ENCODE peak calls at places on chromosomes 12 and 14, in ten cellular contexts. One of them, this sample, is unnamed.

GRCh38 chr14:54200726-54201125 is 196.1 kb upstream of the CDKN3 start:
- DNase-seq in stimulated activated naive CD8-positive, alpha-beta T cell treated with anti-CD3 and anti-CD28 coated beads, Interleukin-15, amount 100 ng/mL, for 72 hours: no peak
- DNase-seq in endothelial cell: no peak
- DNase-seq in psoas muscle: no peak
- DNase-seq in CD8-positive, alpha-beta memory T cell: no peak
- DNase-seq in AG20443: peak
- DNase-seq in left ventricle myocardium inferior: no peak
- DNase-seq in activated T-helper 1 cell treated with anti-CD3 and anti-CD28 coated beads, Interleukin-2, amount 50 U/mL, for 16 hours: no peak
- DNase-seq in ovary: no peak
- DNase-seq in coronary artery: no peak
- DNase-seq in this sample: no peak

GRCh38 chr12:89345830-89346740 is 6.2 kb downstream of the DUSP6 start:
- DNase-seq in stimulated activated naive CD8-positive, alpha-beta T cell treated with anti-CD3 and anti-CD28 coated beads, Interleukin-15, amount 100 ng/mL, for 72 hours: peak
- DNase-seq in endothelial cell: peak
- DNase-seq in psoas muscle: peak
- DNase-seq in CD8-positive, alpha-beta memory T cell: peak
- DNase-seq in AG20443: peak
- DNase-seq in left ventricle myocardium inferior: peak
- DNase-seq in activated T-helper 1 cell treated with anti-CD3 and anti-CD28 coated beads, Interleukin-2, amount 50 U/mL, for 16 hours: no peak
- DNase-seq in ovary: no peak
- DNase-seq in coronary artery: no peak
- DNase-seq in this sample: peak

GRCh38 chr14:88698651-88699050 is 94.1 kb downstream of the EML5 start:
- DNase-seq in stimulated activated naive CD8-positive, alpha-beta T cell treated with anti-CD3 and anti-CD28 coated beads, Interleukin-15, amount 100 ng/mL, for 72 hours: no peak
- DNase-seq in endothelial cell: no peak
- DNase-seq in psoas muscle: no peak
- DNase-seq in CD8-positive, alpha-beta memory T cell: no peak
- DNase-seq in AG20443: no peak
- DNase-seq in left ventricle myocardium inferior: no peak
- DNase-seq in activated T-helper 1 cell treated with anti-CD3 and anti-CD28 coated beads, Interleukin-2, amount 50 U/mL, for 16 hours: no peak
- DNase-seq in ovary: no peak
- DNase-seq in coronary artery: no peak
- DNase-seq in this sample: no peak

GRCh38 chr14:90583427-90583826 is 186.6 kb downstream of the CALM1 start:
- DNase-seq in stimulated activated naive CD8-positive, alpha-beta T cell treated with anti-CD3 and anti-CD28 coated beads, Interleukin-15, amount 100 ng/mL, for 72 hours: no peak
- DNase-seq in endothelial cell: no peak
- DNase-seq in psoas muscle: no peak
- DNase-seq in CD8-positive, alpha-beta memory T cell: no peak
- DNase-seq in AG20443: no peak
- DNase-seq in left ventricle myocardium inferior: peak
- DNase-seq in activated T-helper 1 cell treated with anti-CD3 and anti-CD28 coated beads, Interleukin-2, amount 50 U/mL, for 16 hours: no peak
- DNase-seq in ovary: no peak
- DNase-seq in coronary artery: no peak
- DNase-seq in this sample: no peak

GRCh38 chr12:100401660-100402059 is 44.8 kb downstream of the SLC17A8 start:
- DNase-seq in stimulated activated naive CD8-positive, alpha-beta T cell treated with anti-CD3 and anti-CD28 coated beads, Interleukin-15, amount 100 ng/mL, for 72 hours: no peak
- DNase-seq in endothelial cell: no peak
- DNase-seq in psoas muscle: no peak
- DNase-seq in CD8-positive, alpha-beta memory T cell: no peak
- DNase-seq in AG20443: peak
- DNase-seq in left ventricle myocardium inferior: no peak
- DNase-seq in activated T-helper 1 cell treated with anti-CD3 and anti-CD28 coated beads, Interleukin-2, amount 50 U/mL, for 16 hours: no peak
- DNase-seq in ovary: no peak
- DNase-seq in coronary artery: no peak
- DNase-seq in this sample: no peak

GRCh38 chr12:100720016-100720654 is 74.4 kb upstream of the ANO4 start:
- DNase-seq in stimulated activated naive CD8-positive, alpha-beta T cell treated with anti-CD3 and anti-CD28 coated beads, Interleukin-15, amount 100 ng/mL, for 72 hours: no peak
- DNase-seq in endothelial cell: no peak
- DNase-seq in psoas muscle: no peak
- DNase-seq in CD8-positive, alpha-beta memory T cell: no peak
- DNase-seq in AG20443: no peak
- DNase-seq in left ventricle myocardium inferior: no peak
- DNase-seq in activated T-helper 1 cell treated with anti-CD3 and anti-CD28 coated beads, Interleukin-2, amount 50 U/mL, for 16 hours: no peak
- DNase-seq in ovary: no peak
- DNase-seq in coronary artery: no peak
- DNase-seq in this sample: no peak

GRCh38 chr12:119681953-119682352 is 14.0 kb downstream of the PRKAB1 start:
- DNase-seq in stimulated activated naive CD8-positive, alpha-beta T cell treated with anti-CD3 and anti-CD28 coated beads, Interleukin-15, amount 100 ng/mL, for 72 hours: no peak
- DNase-seq in endothelial cell: no peak
- DNase-seq in psoas muscle: no peak
- DNase-seq in CD8-positive, alpha-beta memory T cell: no peak
- DNase-seq in AG20443: no peak
- DNase-seq in left ventricle myocardium inferior: no peak
- DNase-seq in activated T-helper 1 cell treated with anti-CD3 and anti-CD28 coated beads, Interleukin-2, amount 50 U/mL, for 16 hours: no peak
- DNase-seq in ovary: no peak
- DNase-seq in coronary artery: no peak
- DNase-seq in this sample: no peak

GRCh38 chr12:126572170-126572569 is 1506.9 kb downstream of the AACS start:
- DNase-seq in stimulated activated naive CD8-positive, alpha-beta T cell treated with anti-CD3 and anti-CD28 coated beads, Interleukin-15, amount 100 ng/mL, for 72 hours: no peak
- DNase-seq in endothelial cell: no peak
- DNase-seq in psoas muscle: no peak
- DNase-seq in CD8-positive, alpha-beta memory T cell: no peak
- DNase-seq in AG20443: no peak
- DNase-seq in left ventricle myocardium inferior: no peak
- DNase-seq in activated T-helper 1 cell treated with anti-CD3 and anti-CD28 coated beads, Interleukin-2, amount 50 U/mL, for 16 hours: no peak
- DNase-seq in ovary: no peak
- DNase-seq in coronary artery: no peak
- DNase-seq in this sample: no peak

This sample was measured in GM18507.